ENCODE peak calls at places on chromosome 20, in seven cellular contexts. Z is mesendoderm, T is neuronal stem cell, K is H9, F is IMR-90, L is H1, W is trophoblast cell. U is an unnamed sample.
A peak's percentile ranks its signal among the peaks of the same experiment; 100 is the strongest.

GRCh38 chr20:25148181-25148981 is 47.1 kb upstream of the ENTPD6 start:
- DNase-seq in Z (peak; percentile 22), L (no peak), W (peak; percentile 20), K (peak; percentile 56), F (peak; percentile 51), T (no peak), U (peak; percentile 30)

GRCh38 chr20:5770240-5770986 is 20.2 kb downstream of the SHLD1 start:
- DNase-seq in K (no peak), Z (no peak), T (no peak), F (peak; percentile 27), L (no peak), W (no peak), U (peak; percentile 6)

GRCh38 chr20:944774-945410 is 28.8 kb upstream of the ANGPT4 start:
- DNase-seq in T (no peak), F (no peak), Z (peak; percentile 87), L (no peak), W (peak; percentile 49), K (no peak), U (no peak)

GRCh38 chr20:62924567-62925419 is 1.5 kb downstream of the DIDO1 start:
- DNase-seq in L (no peak), K (no peak), W (no peak), Z (no peak), F (peak; percentile 34), T (no peak), U (peak; percentile 65)

GRCh38 chr20:50689864-50690263 is 1.5 kb downstream of the RIPOR3 start:
- DNase-seq in W (no peak), L (no peak), F (no peak), Z (no peak), K (no peak), T (no peak), U (no peak)

GRCh38 chr20:58485326-58485725 is 29.9 kb downstream of the APCDD1L start:
- DNase-seq in F (peak; percentile 10), T (no peak), L (no peak), W (no peak), K (no peak), Z (no peak), U (no peak)

GRCh38 chr20:62500237-62500864 is 24.6 kb upstream of the GATA5 start:
- DNase-seq in W (peak; percentile 78), Z (peak; percentile 47), K (peak; percentile 76), T (no peak), L (no peak), F (peak; percentile 20), U (peak; percentile 50)

GRCh38 chr20:63787302-63787701 is 43.8 kb downstream of the ZBTB46 start:
- DNase-seq in K (no peak), T (no peak), L (no peak), Z (no peak), F (no peak), W (no peak), U (no peak)

GRCh38 chr20:36919715-36920333 is 31.7 kb downstream of the SAMHD1 start:
- DNase-seq in W (peak; percentile 75), T (peak; percentile 29), F (peak; percentile 74), K (no peak), L (no peak), Z (peak; percentile 59), U (peak; percentile 71)

GRCh38 chr20:10761786-10762185 is 88.0 kb upstream of the JAG1 start:
- DNase-seq in F (peak; percentile 58), T (no peak), W (no peak), L (no peak), K (no peak), Z (no peak), U (no peak)

GRCh38 chr20:41072099-41072798 is 43.6 kb downstream of the TOP1 start:
- DNase-seq in L (no peak), T (no peak), F (peak; percentile 88), W (no peak), Z (no peak), K (no peak), U (peak; percentile 73)

DNA sequence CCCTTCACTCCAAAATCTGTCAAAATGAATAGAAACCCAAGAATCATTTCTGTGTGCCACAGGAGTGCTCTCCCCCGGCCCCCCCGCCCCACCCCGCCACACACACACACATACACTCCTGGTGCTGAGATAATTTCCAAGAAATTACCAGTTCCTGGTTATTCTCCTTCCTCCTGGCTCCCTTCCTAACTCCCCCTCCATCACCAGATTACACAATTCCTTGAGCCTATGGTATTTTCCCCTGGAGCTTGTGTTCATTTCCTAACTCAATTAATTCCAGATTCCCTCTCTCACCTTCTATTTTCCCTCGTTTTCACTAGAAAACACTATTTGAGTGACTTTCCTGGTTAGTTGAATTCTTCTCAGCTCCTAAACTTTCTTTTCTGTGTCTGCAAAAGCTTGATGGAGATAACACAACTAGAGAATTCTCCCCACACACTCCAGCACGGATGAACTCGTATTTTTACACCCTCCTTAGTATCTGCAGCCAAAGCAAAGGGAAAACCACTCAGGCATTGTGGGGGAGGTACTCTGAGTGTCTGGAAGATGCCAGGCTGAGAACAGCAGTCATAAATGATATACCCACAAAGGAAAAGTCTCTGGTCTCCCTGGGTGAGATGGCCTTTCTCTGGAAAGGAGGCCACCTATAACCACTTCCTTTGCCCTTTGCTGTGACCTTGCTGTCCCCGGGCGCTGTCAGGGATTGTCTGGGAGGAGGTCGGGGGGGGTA is 1.9 kb upstream of the SLC24A3 start:
- DNase-seq in K (no peak), L (no peak), Z (no peak), W (peak; percentile 64), F (no peak), T (no peak), U (no peak)
- H3K4ac ChIP-seq in K (no peak overlapping the region), L (no peak overlapping the region), Z (no peak overlapping the region), W (no peak overlapping the region), F (no peak overlapping the region), T (no peak overlapping the region), U (no peak overlapping the region)

GRCh38 chr20:57092112-57092899 is 174.1 kb downstream of the BMP7 start:
- DNase-seq in Z (peak; percentile 69), W (peak; percentile 76), T (peak; percentile 64), K (peak; percentile 85), L (peak; percentile 61), F (peak; percentile 26), U (peak; percentile 61)
- H3K4ac ChIP-seq in Z (no peak overlapping the region), W (no peak overlapping the region), T (no peak overlapping the region), K (no peak overlapping the region), L (peak overlapping the region; percentile 91), F (no peak overlapping the region), U (no peak overlapping the region)

GRCh38 chr20:9353180-9353915 is 161.0 kb upstream of the LAMP5 start:
- DNase-seq in Z (no peak), W (no peak), T (no peak), K (no peak), F (no peak), L (no peak), U (peak; percentile 26)
- H3K4ac ChIP-seq in Z (no peak overlapping the region), W (no peak overlapping the region), T (no peak overlapping the region), K (no peak overlapping the region), F (peak overlapping the region; percentile 85), L (no peak overlapping the region), U (peak overlapping the region; percentile 9)

DNA sequence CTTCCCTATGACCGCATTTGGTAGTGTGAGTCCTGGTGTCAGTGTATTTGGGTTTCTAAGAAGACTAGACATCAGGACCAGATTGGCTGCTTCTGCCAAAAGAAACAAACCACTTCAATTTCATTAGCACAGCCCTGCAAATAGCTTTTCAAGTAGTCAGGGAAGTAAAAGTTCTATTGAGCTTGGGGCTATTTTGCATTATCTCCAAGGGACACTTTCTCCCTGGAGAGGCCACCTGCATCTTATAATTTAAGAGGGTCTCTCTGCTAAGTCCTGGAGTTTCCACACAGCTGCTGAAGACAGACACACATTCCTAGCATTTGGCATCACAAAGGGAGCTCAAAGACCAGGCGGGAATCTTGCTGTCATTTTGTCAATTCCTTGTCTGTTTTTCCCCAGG is 141.2 kb downstream of the BMP2 start:
- DNase-seq in L (peak; percentile 36), K (peak; percentile 62), F (no peak), W (peak; percentile 15), T (peak; percentile 24), Z (peak; percentile 94), U (no peak)
- H3K4ac ChIP-seq in L (no peak overlapping the region), K (no peak overlapping the region), F (no peak overlapping the region), W (no peak overlapping the region), T (no peak overlapping the region), Z (no peak overlapping the region), U (no peak overlapping the region)